ENCODE peak calls at places on chromosomes 6 and 20, in five cellular contexts. Q is GM12878, G is K562, Z is HepG2, T is SK-N-SH. A is an unnamed sample.

GRCh38 chr20:46865824-46866223 is 28.8 kb upstream of the EYA2 start:
- DNase-seq in Z (no peak), T (no peak), G (no peak), Q (no peak), A (no peak)

GRCh38 chr20:42906120-42906519 is 283.6 kb downstream of the PTPRT start:
- DNase-seq in G (no peak), Q (no peak), T (no peak), Z (no peak), A (no peak)

GRCh38 chr20:54267510-54268003 is 59.7 kb downstream of the PFDN4 start:
- DNase-seq in G (no peak), T (no peak), Z (peak; percentile 85), Q (no peak), A (no peak)

GRCh38 chr6:30196376-30196775 is 16.8 kb downstream of the TRIM26 start:
- DNase-seq in G (no peak), Q (no peak), T (no peak), Z (no peak), A (no peak)

GRCh38 chr20:37355252-37356180 is 9.6 kb downstream of the SRC start:
- DNase-seq in Q (no peak), T (peak; percentile 10), G (no peak), Z (no peak), A (no peak)

GRCh38 chr6:79864001-79864400 is 83.4 kb downstream of the ELOVL4 start:
- DNase-seq in Q (no peak), G (no peak), T (no peak), Z (no peak), A (no peak)

GRCh38 chr6:57262901-57263694 is 41.0 kb upstream of the RAB23 start:
- DNase-seq in Z (no peak), Q (no peak), T (no peak), G (no peak), A (no peak)

GRCh38 chr20:17381701-17382100 is 149.5 kb downstream of the BFSP1 start:
- DNase-seq in Q (no peak), Z (no peak), T (no peak), G (no peak), A (no peak)

GRCh38 chr6:34657307-34657978 is 39.1 kb downstream of the ILRUN start:
- DNase-seq in Z (peak; percentile 98), T (no peak), Q (no peak), G (peak; percentile 65), A (no peak)

GRCh38 chr6:126685182-126685581 is 345.3 kb downstream of the CENPW start:
- DNase-seq in T (no peak), Z (no peak), G (no peak), Q (no peak), A (no peak)

GRCh38 chr6:148027201-148027600 is 315.4 kb upstream of the SASH1 start:
- DNase-seq in Z (no peak), T (no peak), Q (no peak), G (no peak), A (no peak)

GRCh38 chr6:113599444-113599843 is 257.7 kb upstream of the MARCKS start:
- DNase-seq in T (no peak), Z (no peak), G (no peak), Q (no peak), A (no peak)

GRCh38 chr6:28212510-28213212 is 12.4 kb upstream of the ZSCAN9 start:
- DNase-seq in T (peak; percentile 33), Q (peak; percentile 77), G (peak; percentile 82), Z (peak; percentile 79), A (peak; percentile 52)

GRCh38 chr6:148653138-148653776 is 93.6 kb upstream of the UST start:
- DNase-seq in T (no peak), G (no peak), Z (no peak), Q (no peak), A (no peak)

GRCh38 chr6:18585032-18585573 is 198.0 kb downstream of the RNF144B start:
- DNase-seq in T (no peak), G (peak; percentile 40), Z (peak; percentile 88), Q (no peak), A (peak; percentile 50)

GRCh38 chr6:97059473-97059872 is 134.9 kb downstream of the KLHL32 start:
- DNase-seq in T (peak; percentile 57), Z (peak; percentile 17), Q (peak; percentile 17), G (peak; percentile 25), A (peak; percentile 6)

GRCh38 chr6:98842489-98843180 is 8.3 kb downstream of the POU3F2 start:
- DNase-seq in T (no peak), Q (no peak), G (no peak), Z (no peak), A (no peak)

GRCh38 chr6:98846021-98846380 is 11.6 kb downstream of the POU3F2 start:
- DNase-seq in Q (no peak), G (no peak), T (no peak), Z (no peak), A (no peak)

GRCh38 chr6:98843274-98844243 is 9.2 kb downstream of the POU3F2 start:
- DNase-seq in G (no peak), T (no peak), Q (no peak), Z (no peak), A (no peak)

GRCh38 chr6:98845201-98846020 is 11.0 kb downstream of the POU3F2 start:
- DNase-seq in G (peak; percentile 71), Q (peak; percentile 11), Z (peak; percentile 40), T (peak; percentile 89), A (peak; percentile 35)

GRCh38 chr6:98844244-98845161 is 10.1 kb downstream of the POU3F2 start:
- DNase-seq in G (no peak), Z (no peak), Q (no peak), T (peak; percentile 79), A (no peak)
- TF ChIP-seq GABPA in G (no peak), Z (no peak), Q (no peak), T (no peak), A (no peak)

GRCh38 chr6:87312860-87313259 is 9.5 kb upstream of the SMIM8 start:
- DNase-seq in Z (no peak), G (no peak), T (no peak), Q (no peak), A (no peak)

GRCh38 chr6:87319271-87319987 is 3.0 kb upstream of the SMIM8 start:
- DNase-seq in T (no peak), Z (no peak), Q (no peak), G (no peak), A (no peak)

DNA sequence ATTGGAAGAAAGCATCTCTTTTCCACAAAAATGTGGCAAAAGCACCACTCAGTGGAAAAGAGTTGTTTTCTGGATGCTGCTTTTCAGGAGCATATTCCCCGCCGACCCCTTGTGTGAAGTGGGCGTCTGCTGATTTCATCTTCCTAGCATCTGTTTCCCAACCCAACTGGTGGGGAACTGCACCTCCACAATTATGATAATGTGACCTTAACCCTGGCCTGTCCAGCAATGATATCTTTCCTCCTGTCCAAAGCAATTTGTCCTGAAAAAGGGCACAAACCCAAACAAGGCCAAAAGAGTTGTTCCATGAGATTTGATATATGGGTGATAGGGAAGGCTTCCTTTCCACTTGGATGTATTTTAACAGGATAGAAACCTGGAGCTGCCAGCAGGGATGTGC is 7.3 kb upstream of the SMIM8 start:
- DNase-seq in T (no peak), G (no peak), Z (no peak), Q (no peak), A (no peak)
- TF ChIP-seq GABPA in T (no peak), G (no peak), Z (no peak), Q (no peak), A (no peak)

DNA sequence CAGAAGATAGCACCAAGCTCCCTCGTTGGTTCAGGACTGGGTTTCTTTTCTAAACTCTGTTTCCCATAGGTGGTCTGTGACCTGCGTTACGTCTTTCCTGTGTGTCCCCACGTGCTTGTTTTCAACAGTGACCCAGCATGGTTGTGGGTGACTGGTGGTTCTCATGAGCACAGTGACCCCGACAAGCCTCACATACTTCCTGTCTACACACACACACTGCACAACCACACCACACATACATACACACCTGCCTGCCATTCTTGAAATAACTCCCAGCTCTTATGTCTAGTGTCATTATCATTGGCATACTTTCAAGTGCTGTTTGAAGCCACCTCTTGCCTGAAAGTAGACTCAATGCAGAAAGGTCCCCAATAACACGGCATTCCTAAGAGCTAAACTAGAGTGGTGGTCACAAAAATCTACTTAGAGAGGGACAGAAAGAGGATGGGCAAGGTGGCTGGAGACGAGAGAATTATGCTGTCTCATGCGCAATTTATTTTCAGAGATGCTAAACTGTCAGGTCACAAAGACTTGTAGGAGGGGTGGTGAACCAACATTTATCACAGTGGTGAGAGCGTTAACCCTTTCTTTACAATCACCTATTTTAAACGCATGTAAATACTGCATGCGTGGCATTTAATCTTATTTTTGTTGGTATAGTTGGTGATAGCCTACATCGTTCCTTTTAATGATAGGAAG is 66.7 kb downstream of the GCNT2 start:
- DNase-seq in Z (no peak), Q (no peak), G (peak; percentile 36), T (no peak), A (no peak)
- TF ChIP-seq GABPA in Z (no peak), Q (no peak), G (no peak), T (no peak), A (no peak)

GRCh38 chr6:62999796-63000195 is 211.5 kb upstream of the FKBP1C start:
- DNase-seq in G (no peak), T (no peak), Q (no peak), Z (no peak), A (no peak)

DNA sequence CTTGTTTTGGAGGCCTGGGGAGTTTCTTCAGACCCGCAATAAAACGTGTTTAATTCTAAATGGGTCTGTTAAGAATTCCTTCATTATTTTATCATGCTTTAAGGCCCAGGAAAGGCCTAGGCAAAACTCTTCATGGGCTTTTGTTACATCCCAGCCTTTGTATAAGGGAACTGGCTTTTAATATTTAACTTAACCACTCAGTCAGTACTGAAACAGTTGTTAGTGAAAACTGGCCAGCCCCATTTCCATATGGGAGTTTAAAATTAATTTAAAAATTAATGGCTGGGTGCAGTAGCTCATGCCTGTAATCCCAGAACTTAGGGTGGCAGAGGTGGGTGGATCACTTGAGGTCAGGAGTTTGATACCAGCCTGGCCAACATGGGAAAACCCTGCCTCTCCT is 213.2 kb upstream of the FKBP1C start:
- DNase-seq in T (no peak), Z (no peak), Q (no peak), G (no peak), A (no peak)
- TF ChIP-seq GABPA in T (no peak), Z (no peak), Q (no peak), G (no peak), A (no peak)

GRCh38 chr6:132780770-132781371 is 17.6 kb downstream of the SLC18B1 start:
- DNase-seq in Z (peak; percentile 19), T (no peak), Q (no peak), G (no peak), A (no peak)
- TF ChIP-seq GABPA in Z (no peak), T (no peak), Q (no peak), G (no peak), A (no peak)